ENCODE peak calls at places on chromosomes 3 and 15, in six cellular contexts. One of them, this sample, is unnamed.

GRCh38 chr3:101381809-101382208 is 61.4 kb upstream of the IMPG2 start:
- DNase-seq in fibroblast of lung: peak; percentile 31
- DNase-seq in mucosa of descending colon: no peak
- DNase-seq in psoas muscle: no peak
- DNase-seq in K562: no peak
- DNase-seq in stomach: no peak
- DNase-seq in this sample: no peak

GRCh38 chr3:23761440-23761896 is 44.3 kb upstream of the UBE2E1 start:
- DNase-seq in K562: no peak
- DNase-seq in mucosa of descending colon: no peak
- DNase-seq in fibroblast of lung: peak; percentile 27
- DNase-seq in stomach: no peak
- DNase-seq in psoas muscle: no peak
- DNase-seq in this sample: no peak

GRCh38 chr3:33124638-33125037 is 10.8 kb downstream of the CRTAP start:
- DNase-seq in mucosa of descending colon: no peak
- DNase-seq in psoas muscle: no peak
- DNase-seq in fibroblast of lung: no peak
- DNase-seq in stomach: no peak
- DNase-seq in K562: no peak
- DNase-seq in this sample: no peak

GRCh38 chr15:70636540-70637165 is 126.7 kb downstream of the UACA start:
- DNase-seq in mucosa of descending colon: no peak
- DNase-seq in psoas muscle: no peak
- DNase-seq in stomach: no peak
- DNase-seq in fibroblast of lung: peak; percentile 28
- DNase-seq in K562: no peak
- DNase-seq in this sample: no peak

GRCh38 chr3:177371903-177372302 is 174.6 kb upstream of the TBL1XR1 start:
- DNase-seq in psoas muscle: no peak
- DNase-seq in K562: no peak
- DNase-seq in fibroblast of lung: no peak
- DNase-seq in mucosa of descending colon: no peak
- DNase-seq in stomach: no peak
- DNase-seq in this sample: no peak

GRCh38 chr3:43953814-43954241 is 263.1 kb downstream of the ABHD5 start:
- DNase-seq in stomach: no peak
- DNase-seq in psoas muscle: no peak
- DNase-seq in K562: no peak
- DNase-seq in mucosa of descending colon: no peak
- DNase-seq in fibroblast of lung: peak; percentile 68
- DNase-seq in this sample: no peak

GRCh38 chr3:48631516-48632448 is 3.5 kb downstream of the SLC26A6 start:
- DNase-seq in mucosa of descending colon: no peak
- DNase-seq in psoas muscle: peak; percentile 40
- DNase-seq in stomach: no peak
- DNase-seq in fibroblast of lung: no peak
- DNase-seq in K562: no peak
- DNase-seq in this sample: no peak

GRCh38 chr3:50003766-50004278 is 63.9 kb downstream of the RBM6 start:
- DNase-seq in stomach: no peak
- DNase-seq in fibroblast of lung: peak; percentile 35
- DNase-seq in mucosa of descending colon: no peak
- DNase-seq in K562: no peak
- DNase-seq in psoas muscle: no peak
- DNase-seq in this sample: no peak

GRCh38 chr15:100737214-100737613 is 134.8 kb downstream of the ASB7 start:
- DNase-seq in mucosa of descending colon: no peak
- DNase-seq in stomach: no peak
- DNase-seq in K562: no peak
- DNase-seq in fibroblast of lung: no peak
- DNase-seq in psoas muscle: no peak
- DNase-seq in this sample: no peak

GRCh38 chr3:126343675-126344074 is 13.5 kb downstream of the KLF15 start:
- DNase-seq in mucosa of descending colon: no peak
- DNase-seq in psoas muscle: peak; percentile 40
- DNase-seq in K562: no peak
- DNase-seq in stomach: no peak
- DNase-seq in fibroblast of lung: no peak
- DNase-seq in this sample: peak; percentile 53

GRCh38 chr3:136114421-136114820 is 81.7 kb downstream of the MSL2 start:
- DNase-seq in psoas muscle: no peak
- DNase-seq in K562: no peak
- DNase-seq in fibroblast of lung: peak; percentile 78
- DNase-seq in stomach: no peak
- DNase-seq in mucosa of descending colon: no peak
- DNase-seq in this sample: no peak

GRCh38 chr15:95329362-95329761 is 1001.1 kb upstream of the NR2F2 start:
- DNase-seq in mucosa of descending colon: no peak
- DNase-seq in K562: no peak
- DNase-seq in psoas muscle: no peak
- DNase-seq in stomach: no peak
- DNase-seq in fibroblast of lung: no peak
- DNase-seq in this sample: no peak

GRCh38 chr3:152317956-152318355 is 49.2 kb downstream of the MBNL1 start:
- DNase-seq in mucosa of descending colon: no peak
- DNase-seq in fibroblast of lung: peak; percentile 88
- DNase-seq in K562: no peak
- DNase-seq in psoas muscle: no peak
- DNase-seq in stomach: no peak
- DNase-seq in this sample: no peak

GRCh38 chr3:178671261-178672191 is 135.3 kb downstream of the KCNMB2 start:
- DNase-seq in fibroblast of lung: peak; percentile 58
- DNase-seq in stomach: no peak
- DNase-seq in mucosa of descending colon: no peak
- DNase-seq in psoas muscle: no peak
- DNase-seq in K562: no peak
- DNase-seq in this sample: no peak

GRCh38 chr3:51434746-51435323 is 43.8 kb downstream of the RBM15B start:
- DNase-seq in stomach: peak; percentile 42
- DNase-seq in K562: peak; percentile 42
- DNase-seq in psoas muscle: no peak
- DNase-seq in mucosa of descending colon: no peak
- DNase-seq in fibroblast of lung: peak; percentile 41
- DNase-seq in this sample: no peak

GRCh38 chr15:66115568-66116206 is 137.9 kb downstream of the MEGF11 start:
- DNase-seq in K562: no peak
- DNase-seq in mucosa of descending colon: no peak
- DNase-seq in fibroblast of lung: no peak
- DNase-seq in psoas muscle: no peak
- DNase-seq in stomach: no peak
- DNase-seq in this sample: no peak

GRCh38 chr3:46906471-46907058 is 29.0 kb downstream of the PTH1R start:
- DNase-seq in mucosa of descending colon: no peak
- DNase-seq in stomach: no peak
- DNase-seq in fibroblast of lung: no peak
- DNase-seq in psoas muscle: peak; percentile 48
- DNase-seq in K562: no peak
- DNase-seq in this sample: no peak

GRCh38 chr15:79179108-79179561 is 88.6 kb upstream of the RASGRF1 start:
- DNase-seq in psoas muscle: no peak
- DNase-seq in mucosa of descending colon: no peak
- DNase-seq in K562: peak; percentile 88
- DNase-seq in fibroblast of lung: peak; percentile 51
- DNase-seq in stomach: no peak
- DNase-seq in this sample: no peak

GRCh38 chr3:100348727-100349126 is 14.2 kb downstream of the NIT2 start:
- DNase-seq in mucosa of descending colon: no peak
- DNase-seq in stomach: no peak
- DNase-seq in fibroblast of lung: no peak
- DNase-seq in K562: no peak
- DNase-seq in psoas muscle: no peak
- DNase-seq in this sample: no peak
- H3K4me3 ChIP-seq in mucosa of descending colon: no peak overlapping the region
- H3K4me3 ChIP-seq in stomach: no peak overlapping the region
- H3K4me3 ChIP-seq in fibroblast of lung: no peak overlapping the region
- H3K4me3 ChIP-seq in K562: no peak overlapping the region
- H3K4me3 ChIP-seq in psoas muscle: no peak overlapping the region
- H3K4me3 ChIP-seq in this sample: no peak overlapping the region

GRCh38 chr3:195823286-195823685 is 11.6 kb upstream of the MUC4 start:
- DNase-seq in psoas muscle: no peak
- DNase-seq in fibroblast of lung: peak; percentile 7
- DNase-seq in mucosa of descending colon: no peak
- DNase-seq in K562: no peak
- DNase-seq in stomach: peak; percentile 51
- DNase-seq in this sample: no peak
- H3K36me3 ChIP-seq in psoas muscle: no peaks in the 10 kb centered on the region
- H3K36me3 ChIP-seq in fibroblast of lung: no peaks in the 10 kb centered on the region
- H3K36me3 ChIP-seq in mucosa of descending colon: no peaks in the 10 kb centered on the region
- H3K36me3 ChIP-seq in K562: no peaks in the 10 kb centered on the region
- H3K36me3 ChIP-seq in stomach: no peaks in the 10 kb centered on the region
- H3K36me3 ChIP-seq in this sample: no peaks in the 10 kb centered on the region

GRCh38 chr15:26771168-26771916 is 1.5 kb downstream of the GABRB3 start:
- DNase-seq in fibroblast of lung: no peak
- DNase-seq in mucosa of descending colon: no peak
- DNase-seq in K562: no peak
- DNase-seq in stomach: peak; percentile 35
- DNase-seq in psoas muscle: no peak
- DNase-seq in this sample: no peak
- H3K4me3 ChIP-seq in fibroblast of lung: no peak overlapping the region
- H3K4me3 ChIP-seq in mucosa of descending colon: no peak overlapping the region
- H3K4me3 ChIP-seq in K562: no peak overlapping the region
- H3K4me3 ChIP-seq in stomach: peak overlapping the region; percentile 56
- H3K4me3 ChIP-seq in psoas muscle: peak overlapping the region; percentile 52
- H3K4me3 ChIP-seq in this sample: peak overlapping the region; percentile 62

GRCh38 chr15:82709081-82709420 is 624 bp downstream of the AP3B2 start:
- DNase-seq in psoas muscle: no peak
- DNase-seq in fibroblast of lung: peak; percentile 8
- DNase-seq in stomach: no peak
- DNase-seq in K562: no peak
- DNase-seq in mucosa of descending colon: no peak
- DNase-seq in this sample: no peak
- H3K36me3 ChIP-seq in psoas muscle: no peaks in the 10 kb centered on the region
- H3K36me3 ChIP-seq in fibroblast of lung: no peaks in the 10 kb centered on the region
- H3K36me3 ChIP-seq in stomach: no peaks in the 10 kb centered on the region
- H3K36me3 ChIP-seq in K562: no peaks in the 10 kb centered on the region
- H3K36me3 ChIP-seq in mucosa of descending colon: no peaks in the 10 kb centered on the region
- H3K36me3 ChIP-seq in this sample: no peaks in the 10 kb centered on the region

DNA sequence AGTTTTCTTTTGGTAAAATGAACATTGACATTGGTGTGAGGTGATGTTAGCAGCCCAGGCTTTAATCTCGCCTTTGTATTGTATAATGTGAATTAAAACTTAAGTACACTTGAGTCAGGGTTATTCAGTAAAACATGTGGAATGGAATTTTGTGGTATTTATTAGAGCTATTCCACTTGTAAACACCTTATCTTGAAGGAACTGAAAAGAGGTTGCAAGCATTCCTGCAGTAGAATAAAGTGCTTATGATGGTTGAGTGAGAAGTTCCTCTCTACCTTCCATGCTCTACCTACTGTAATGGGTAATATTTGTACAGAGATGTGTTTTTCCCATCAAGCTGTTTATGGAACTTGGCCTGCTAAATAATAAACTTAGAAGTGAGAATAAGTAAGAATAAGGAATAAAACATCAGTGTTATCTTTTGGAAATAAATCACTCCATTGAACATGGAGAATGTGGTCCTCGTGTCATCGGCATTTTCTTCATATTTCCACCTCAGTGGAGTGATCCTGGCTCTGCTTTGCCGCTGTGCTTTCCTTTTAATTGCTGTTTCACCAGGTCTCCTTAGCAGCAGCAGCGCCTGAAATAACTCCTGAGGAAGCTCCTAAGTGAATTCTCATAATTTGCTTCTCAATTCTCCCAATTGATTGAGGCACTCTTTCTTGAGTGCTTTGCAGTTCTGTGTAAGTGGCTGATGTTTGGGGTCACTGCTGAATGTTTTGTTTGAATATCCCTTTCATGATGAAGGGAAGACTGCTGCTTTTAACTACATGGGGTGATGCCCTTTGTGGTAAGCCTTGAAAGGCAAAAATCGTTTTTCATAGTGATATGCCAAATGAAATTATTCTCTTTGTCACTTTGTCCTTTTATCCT is 36.3 kb downstream of the HMG20A start:
- DNase-seq in mucosa of descending colon: no peak
- DNase-seq in fibroblast of lung: peak; percentile 59
- DNase-seq in psoas muscle: no peak
- DNase-seq in stomach: no peak
- DNase-seq in K562: no peak
- DNase-seq in this sample: no peak
- H3K4me3 ChIP-seq in mucosa of descending colon: no peak overlapping the region
- H3K4me3 ChIP-seq in fibroblast of lung: no peak overlapping the region
- H3K4me3 ChIP-seq in psoas muscle: no peak overlapping the region
- H3K4me3 ChIP-seq in stomach: no peak overlapping the region
- H3K4me3 ChIP-seq in K562: no peak overlapping the region
- H3K4me3 ChIP-seq in this sample: no peak overlapping the region

DNA sequence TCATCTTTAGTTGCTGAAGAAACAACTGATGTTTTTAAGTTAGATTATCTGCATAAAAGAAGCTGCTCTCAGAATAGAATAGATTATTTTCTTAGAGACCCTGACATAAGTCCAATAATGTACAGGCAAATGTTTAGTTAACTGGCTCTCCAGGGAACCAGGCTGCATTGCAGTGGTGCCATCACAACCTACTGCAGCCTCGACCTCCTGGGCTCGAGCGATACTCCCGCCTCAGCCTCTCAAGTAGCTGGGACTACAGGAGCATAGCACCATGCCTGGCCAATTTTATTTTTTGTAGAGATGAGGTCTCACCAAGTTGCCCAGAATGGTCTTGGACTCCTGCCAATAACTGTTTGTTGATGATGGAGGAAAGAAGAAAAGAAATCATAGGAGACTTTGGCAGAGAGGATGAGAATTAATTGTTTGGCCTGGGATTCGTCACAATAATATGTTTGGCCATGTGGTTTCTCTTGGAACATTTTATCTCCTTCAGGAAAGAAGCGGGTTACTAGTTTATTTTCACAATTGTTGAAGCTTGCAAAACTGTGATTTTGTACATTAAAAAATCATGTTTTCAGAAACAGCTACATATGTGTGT is 429.2 kb downstream of the CADM2 start:
- DNase-seq in K562: no peak
- DNase-seq in fibroblast of lung: no peak
- DNase-seq in stomach: no peak
- DNase-seq in psoas muscle: no peak
- DNase-seq in mucosa of descending colon: no peak
- DNase-seq in this sample: no peak
- H3K36me3 ChIP-seq in K562: no peaks in the 10 kb centered on the region
- H3K36me3 ChIP-seq in fibroblast of lung: no peaks in the 10 kb centered on the region
- H3K36me3 ChIP-seq in stomach: no peaks in the 10 kb centered on the region
- H3K36me3 ChIP-seq in psoas muscle: no peaks in the 10 kb centered on the region
- H3K36me3 ChIP-seq in mucosa of descending colon: no peaks in the 10 kb centered on the region
- H3K36me3 ChIP-seq in this sample: no peaks in the 10 kb centered on the region

This sample was measured in right atrium auricular region.